ENCODE peak calls at places on chromosomes 6 and 20, in nine cellular contexts. E is ascending aorta; M is NCI-H1092; P is adrenal gland; K is activated CD4-positive, alpha-beta T cell treated with anti-CD3 and anti-CD28 coated beads for 48 hours; D is CD8-positive, alpha-beta memory T cell; I is gastrocnemius medialis; Y is EH; S is NCI-H2029 treated with DMSO at 0.1 percent for 48 hours. Q is an unnamed sample.
A peak's percentile ranks its signal among the peaks of the same experiment; 100 is the strongest.

GRCh38 chr6:36599791-36600209 is 5.6 kb downstream of the SRSF3 start:
- DNase-seq in K (peak; percentile 84), D (peak; percentile 68), Y (peak; percentile 58), M (no peak), P (peak; percentile 71), S (no peak), E (no peak), I (peak; percentile 58), Q (peak; percentile 84)

GRCh38 chr6:46486186-46486585 is 5.1 kb downstream of the RCAN2 start:
- DNase-seq in Y (no peak), S (no peak), D (no peak), P (no peak), K (no peak), I (no peak), M (no peak), E (no peak), Q (no peak)

GRCh38 chr6:158373209-158373608 is 60.9 kb downstream of the TULP4 start:
- DNase-seq in D (no peak), M (no peak), I (no peak), Y (no peak), E (no peak), S (no peak), P (no peak), K (no peak), Q (no peak)

GRCh38 chr6:99522531-99522930 is 7.3 kb upstream of the USP45 start:
- DNase-seq in P (no peak), K (no peak), D (no peak), E (no peak), S (no peak), Y (peak; percentile 52), M (no peak), I (no peak), Q (no peak)

GRCh38 chr6:151400473-151400872 is 9.1 kb upstream of the ZBTB2 start:
- DNase-seq in E (no peak), S (no peak), K (no peak), D (no peak), M (no peak), P (no peak), Y (peak; percentile 82), I (no peak), Q (no peak)

GRCh38 chr6:137680678-137681346 is 186.2 kb upstream of the TNFAIP3 start:
- DNase-seq in P (no peak), K (no peak), D (no peak), Y (peak; percentile 44), I (no peak), S (no peak), M (no peak), E (no peak), Q (no peak)

GRCh38 chr6:15429146-15430110 is 183.6 kb downstream of the JARID2 start:
- DNase-seq in M (no peak), P (no peak), E (no peak), D (no peak), I (no peak), S (no peak), Y (peak; percentile 85), K (no peak), Q (no peak)

GRCh38 chr6:93675856-93676255 is 256.5 kb upstream of the EPHA7 start:
- DNase-seq in Y (no peak), E (no peak), S (peak; percentile 60), I (no peak), D (no peak), M (no peak), P (no peak), K (no peak), Q (no peak)

GRCh38 chr20:39081255-39081654 is 119.1 kb downstream of the DHX35 start:
- DNase-seq in I (peak; percentile 54), E (peak; percentile 14), P (peak; percentile 95), K (peak; percentile 89), Y (peak; percentile 78), M (peak; percentile 66), D (peak; percentile 73), S (peak; percentile 54), Q (no peak)

GRCh38 chr20:57071283-57071701 is 195.1 kb downstream of the BMP7 start:
- DNase-seq in P (no peak), M (no peak), I (no peak), S (no peak), K (no peak), E (no peak), Y (peak; percentile 43), D (no peak), Q (no peak)

GRCh38 chr6:148800535-148800934 is 53.7 kb downstream of the UST start:
- DNase-seq in I (no peak), Y (peak; percentile 66), M (no peak), E (no peak), P (no peak), D (no peak), S (no peak), K (no peak), Q (no peak)

GRCh38 chr20:4657096-4657495 is 64.6 kb upstream of the PRND start:
- DNase-seq in E (no peak), D (no peak), P (no peak), I (no peak), Y (no peak), K (no peak), M (no peak), S (no peak), Q (no peak)

GRCh38 chr6:109118337-109118736 is 23.0 kb downstream of the CEP57L1 start:
- DNase-seq in E (no peak), S (no peak), K (no peak), I (no peak), D (no peak), P (no peak), M (no peak), Y (no peak), Q (no peak)

GRCh38 chr6:11241154-11241792 is 8.8 kb upstream of the NEDD9 start:
- DNase-seq in K (no peak), M (no peak), S (no peak), I (no peak), Y (no peak), P (no peak), D (no peak), E (no peak), Q (no peak)

GRCh38 chr6:24838081-24838480 is 39.4 kb upstream of the ARMH2 start:
- DNase-seq in K (no peak), S (no peak), I (peak; percentile 21), P (no peak), E (no peak), Y (no peak), M (no peak), D (no peak), Q (no peak)